ENCODE peak calls at places on chromosomes 1 and 21, in eight cellular contexts. One of them, this sample, is unnamed. For H3K27me3, the result is how much of the 10 kb centered on the place peaks cover.

GRCh38 chr1:201021333-201022177 is 2.0 kb downstream of the KIF21B start:
- DNase-seq in H7: peak
- DNase-seq in fibroblast of lung: no peak
- DNase-seq in neuronal stem cell: no peak
- DNase-seq in dorsolateral prefrontal cortex: no peak
- DNase-seq in GM23248: no peak
- DNase-seq in psoas muscle: no peak
- DNase-seq in upper lobe of right lung: no peak
- DNase-seq in this sample: no peak

GRCh38 chr21:15722591-15723324 is 7.0 kb upstream of the USP25 start:
- DNase-seq in H7: peak
- DNase-seq in fibroblast of lung: no peak
- DNase-seq in neuronal stem cell: no peak
- DNase-seq in dorsolateral prefrontal cortex: no peak
- DNase-seq in GM23248: no peak
- DNase-seq in psoas muscle: no peak
- DNase-seq in upper lobe of right lung: no peak
- DNase-seq in this sample: no peak

GRCh38 chr1:19054216-19054615 is 97.7 kb upstream of the IFFO2 start:
- DNase-seq in H7: peak
- DNase-seq in fibroblast of lung: no peak
- DNase-seq in neuronal stem cell: no peak
- DNase-seq in dorsolateral prefrontal cortex: no peak
- DNase-seq in GM23248: no peak
- DNase-seq in psoas muscle: no peak
- DNase-seq in upper lobe of right lung: no peak
- DNase-seq in this sample: no peak

GRCh38 chr21:45931397-45931969 is 50.1 kb upstream of the COL6A1 start:
- DNase-seq in H7: no peak
- DNase-seq in fibroblast of lung: no peak
- DNase-seq in neuronal stem cell: no peak
- DNase-seq in dorsolateral prefrontal cortex: no peak
- DNase-seq in GM23248: no peak
- DNase-seq in psoas muscle: peak
- DNase-seq in upper lobe of right lung: no peak
- DNase-seq in this sample: no peak

GRCh38 chr1:208189716-208190115 is 54.5 kb downstream of the PLXNA2 start:
- DNase-seq in H7: no peak
- DNase-seq in fibroblast of lung: peak
- DNase-seq in neuronal stem cell: no peak
- DNase-seq in dorsolateral prefrontal cortex: no peak
- DNase-seq in GM23248: peak
- DNase-seq in psoas muscle: no peak
- DNase-seq in upper lobe of right lung: no peak
- DNase-seq in this sample: no peak

GRCh38 chr1:228445867-228446584 is 29.4 kb upstream of the TRIM17 start:
- DNase-seq in H7: peak
- DNase-seq in fibroblast of lung: peak
- DNase-seq in neuronal stem cell: peak
- DNase-seq in dorsolateral prefrontal cortex: peak
- DNase-seq in GM23248: peak
- DNase-seq in psoas muscle: no peak
- DNase-seq in upper lobe of right lung: no peak
- DNase-seq in this sample: no peak

GRCh38 chr1:200247513-200247912 is 162.3 kb downstream of the ZNF281 start:
- DNase-seq in H7: no peak
- DNase-seq in fibroblast of lung: no peak
- DNase-seq in neuronal stem cell: no peak
- DNase-seq in dorsolateral prefrontal cortex: no peak
- DNase-seq in GM23248: no peak
- DNase-seq in psoas muscle: no peak
- DNase-seq in upper lobe of right lung: no peak
- DNase-seq in this sample: no peak

GRCh38 chr1:206001476-206001888 is 1.7 kb downstream of the RAB7B start:
- DNase-seq in H7: no peak
- DNase-seq in fibroblast of lung: peak
- DNase-seq in neuronal stem cell: no peak
- DNase-seq in dorsolateral prefrontal cortex: no peak
- DNase-seq in GM23248: peak
- DNase-seq in psoas muscle: no peak
- DNase-seq in upper lobe of right lung: peak
- DNase-seq in this sample: peak

GRCh38 chr1:206141996-206142395 is 24.8 kb upstream of the AVPR1B start:
- DNase-seq in H7: no peak
- DNase-seq in fibroblast of lung: no peak
- DNase-seq in neuronal stem cell: no peak
- DNase-seq in dorsolateral prefrontal cortex: no peak
- DNase-seq in GM23248: no peak
- DNase-seq in psoas muscle: no peak
- DNase-seq in upper lobe of right lung: no peak
- DNase-seq in this sample: no peak

GRCh38 chr1:243343970-243344749 is 88.3 kb downstream of the SDCCAG8 start:
- DNase-seq in H7: peak
- DNase-seq in fibroblast of lung: peak
- DNase-seq in neuronal stem cell: peak
- DNase-seq in dorsolateral prefrontal cortex: no peak
- DNase-seq in GM23248: peak
- DNase-seq in psoas muscle: no peak
- DNase-seq in upper lobe of right lung: no peak
- DNase-seq in this sample: no peak

GRCh38 chr1:7975212-7975865 is 13.8 kb downstream of the PARK7 start:
- DNase-seq in H7: peak
- DNase-seq in fibroblast of lung: peak
- DNase-seq in neuronal stem cell: peak
- DNase-seq in dorsolateral prefrontal cortex: peak
- DNase-seq in GM23248: peak
- DNase-seq in psoas muscle: peak
- DNase-seq in upper lobe of right lung: peak
- DNase-seq in this sample: peak

GRCh38 chr1:43011020-43011419 is 52.4 kb upstream of the SLC2A1 start:
- DNase-seq in H7: no peak
- DNase-seq in fibroblast of lung: no peak
- DNase-seq in neuronal stem cell: no peak
- DNase-seq in dorsolateral prefrontal cortex: no peak
- DNase-seq in GM23248: no peak
- DNase-seq in psoas muscle: no peak
- DNase-seq in upper lobe of right lung: no peak
- DNase-seq in this sample: no peak

GRCh38 chr1:46539968-46540367 is 11.5 kb downstream of the KNCN start:
- DNase-seq in H7: no peak
- DNase-seq in fibroblast of lung: peak
- DNase-seq in neuronal stem cell: no peak
- DNase-seq in dorsolateral prefrontal cortex: peak
- DNase-seq in GM23248: peak
- DNase-seq in psoas muscle: no peak
- DNase-seq in upper lobe of right lung: no peak
- DNase-seq in this sample: peak

GRCh38 chr1:173503391-173503790 is 26.3 kb downstream of the PRDX6 start:
- DNase-seq in H7: no peak
- DNase-seq in fibroblast of lung: no peak
- DNase-seq in neuronal stem cell: no peak
- DNase-seq in dorsolateral prefrontal cortex: no peak
- DNase-seq in GM23248: peak
- DNase-seq in psoas muscle: no peak
- DNase-seq in upper lobe of right lung: no peak
- DNase-seq in this sample: no peak

GRCh38 chr1:9825101-9826074 is 1.6 kb upstream of the CLSTN1 start:
- DNase-seq in H7: peak
- DNase-seq in fibroblast of lung: peak
- DNase-seq in neuronal stem cell: no peak
- DNase-seq in dorsolateral prefrontal cortex: peak
- DNase-seq in GM23248: peak
- DNase-seq in psoas muscle: peak
- DNase-seq in upper lobe of right lung: peak
- DNase-seq in this sample: peak

GRCh38 chr1:164673584-164674214 is 114.7 kb downstream of the PBX1 start:
- DNase-seq in H7: peak
- DNase-seq in fibroblast of lung: no peak
- DNase-seq in neuronal stem cell: no peak
- DNase-seq in dorsolateral prefrontal cortex: no peak
- DNase-seq in GM23248: peak
- DNase-seq in psoas muscle: peak
- DNase-seq in upper lobe of right lung: no peak
- DNase-seq in this sample: no peak

GRCh38 chr1:37755290-37755689 is 9.6 kb downstream of the EPHA10 start:
- DNase-seq in H7: no peak
- DNase-seq in fibroblast of lung: no peak
- DNase-seq in neuronal stem cell: no peak
- DNase-seq in dorsolateral prefrontal cortex: no peak
- DNase-seq in GM23248: no peak
- DNase-seq in psoas muscle: no peak
- DNase-seq in upper lobe of right lung: no peak
- DNase-seq in this sample: no peak

DNA sequence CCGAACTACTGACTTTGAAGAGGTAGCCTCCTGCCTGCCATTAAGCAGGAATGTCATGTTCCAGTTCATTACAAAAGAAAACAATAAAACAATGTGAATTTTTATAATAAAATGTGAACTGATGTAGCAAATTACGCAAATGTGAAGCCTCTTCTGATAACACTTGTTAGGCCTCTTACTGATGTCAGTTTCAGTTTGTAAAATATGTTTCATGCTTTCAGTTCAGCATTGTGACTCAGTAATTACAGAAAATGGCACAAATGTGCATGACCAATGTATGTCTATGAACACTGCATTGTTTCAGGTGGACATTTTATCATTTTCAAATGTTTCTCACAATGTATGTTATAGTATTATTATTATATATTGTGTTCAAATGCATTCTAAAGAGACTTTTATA is 159.8 kb upstream of the SGIP1 start:
- DNase-seq in H7: no peak
- DNase-seq in fibroblast of lung: no peak
- DNase-seq in neuronal stem cell: no peak
- DNase-seq in dorsolateral prefrontal cortex: no peak
- DNase-seq in GM23248: no peak
- DNase-seq in psoas muscle: no peak
- DNase-seq in upper lobe of right lung: no peak
- DNase-seq in this sample: no peak
- H3K4me3 ChIP-seq in H7: no peak
- H3K4me3 ChIP-seq in fibroblast of lung: no peak
- H3K4me3 ChIP-seq in neuronal stem cell: no peak
- H3K4me3 ChIP-seq in dorsolateral prefrontal cortex: no peak
- H3K4me3 ChIP-seq in GM23248: peak
- H3K4me3 ChIP-seq in psoas muscle: no peak
- H3K4me3 ChIP-seq in upper lobe of right lung: no peak
- H3K4me3 ChIP-seq in this sample: no peak

GRCh38 chr1:225668222-225668621 is 15.3 kb upstream of the ENAH start:
- DNase-seq in H7: no peak
- DNase-seq in fibroblast of lung: no peak
- DNase-seq in neuronal stem cell: no peak
- DNase-seq in dorsolateral prefrontal cortex: no peak
- DNase-seq in GM23248: no peak
- DNase-seq in psoas muscle: no peak
- DNase-seq in upper lobe of right lung: no peak
- DNase-seq in this sample: no peak

GRCh38 chr1:225670356-225670755 is 17.4 kb upstream of the ENAH start:
- DNase-seq in H7: no peak
- DNase-seq in fibroblast of lung: peak
- DNase-seq in neuronal stem cell: no peak
- DNase-seq in dorsolateral prefrontal cortex: no peak
- DNase-seq in GM23248: no peak
- DNase-seq in psoas muscle: no peak
- DNase-seq in upper lobe of right lung: no peak
- DNase-seq in this sample: no peak

GRCh38 chr1:225670806-225671733 is 18.1 kb upstream of the ENAH start:
- DNase-seq in H7: no peak
- DNase-seq in fibroblast of lung: peak
- DNase-seq in neuronal stem cell: no peak
- DNase-seq in dorsolateral prefrontal cortex: no peak
- DNase-seq in GM23248: no peak
- DNase-seq in psoas muscle: no peak
- DNase-seq in upper lobe of right lung: no peak
- DNase-seq in this sample: no peak
- H3K27me3 ChIP-seq in H7: under half
- H3K27me3 ChIP-seq in fibroblast of lung: under half
- H3K27me3 ChIP-seq in neuronal stem cell: under half
- H3K27me3 ChIP-seq in dorsolateral prefrontal cortex: under half
- H3K27me3 ChIP-seq in GM23248: under half
- H3K27me3 ChIP-seq in psoas muscle: under half
- H3K27me3 ChIP-seq in upper lobe of right lung: under half
- H3K27me3 ChIP-seq in this sample: under half

DNA sequence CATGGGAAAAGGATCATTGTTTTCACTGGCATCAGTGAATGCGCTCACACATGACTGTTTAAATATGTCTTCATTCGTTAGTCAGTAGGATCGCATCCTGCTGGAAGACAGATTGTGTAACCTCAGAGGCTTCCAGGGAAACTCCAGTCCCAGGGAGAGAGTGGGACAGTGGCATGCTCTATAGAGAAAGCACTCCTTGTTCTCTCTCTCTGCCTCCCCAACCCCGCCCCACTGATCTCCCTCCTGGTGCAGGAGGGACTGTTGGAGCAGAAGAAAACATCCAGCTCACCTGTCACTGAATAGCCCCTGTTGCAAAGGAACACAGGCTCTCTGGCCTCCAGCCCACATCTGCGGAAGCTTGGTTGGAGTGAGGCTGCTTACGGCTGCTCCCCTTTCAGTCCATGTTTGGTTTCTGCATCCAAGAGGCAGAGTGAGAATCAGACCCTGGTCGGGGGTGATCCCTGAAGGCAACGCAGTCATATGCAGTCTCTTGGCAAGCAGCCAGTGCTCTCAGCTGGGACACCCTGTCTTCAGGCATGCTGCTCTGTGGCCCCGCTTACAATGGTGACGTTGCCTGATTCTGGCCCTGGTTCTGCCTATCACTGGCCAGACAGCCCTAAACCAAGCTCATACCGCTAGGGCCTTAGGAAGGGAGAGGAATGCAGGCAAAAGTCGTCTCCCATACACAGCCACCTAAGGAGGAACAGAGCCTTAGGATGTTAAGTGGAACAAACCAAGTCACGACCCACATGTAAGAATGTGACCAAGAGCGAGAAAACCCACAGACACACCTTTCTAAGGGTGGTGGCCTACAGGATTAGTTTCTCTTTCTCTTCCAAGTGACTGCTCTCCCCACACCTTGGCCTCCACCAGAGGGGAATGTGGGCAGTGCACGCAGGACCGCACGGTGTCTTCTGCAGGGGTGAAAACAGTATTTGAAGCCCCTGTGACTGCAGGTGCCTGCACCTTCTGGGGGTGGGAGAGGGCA is 39.7 kb downstream of the BACE2 start:
- DNase-seq in H7: no peak
- DNase-seq in fibroblast of lung: peak
- DNase-seq in neuronal stem cell: no peak
- DNase-seq in dorsolateral prefrontal cortex: no peak
- DNase-seq in GM23248: peak
- DNase-seq in psoas muscle: peak
- DNase-seq in upper lobe of right lung: no peak
- DNase-seq in this sample: no peak
- H3K4me3 ChIP-seq in H7: no peak
- H3K4me3 ChIP-seq in fibroblast of lung: no peak
- H3K4me3 ChIP-seq in neuronal stem cell: no peak
- H3K4me3 ChIP-seq in dorsolateral prefrontal cortex: peak
- H3K4me3 ChIP-seq in GM23248: no peak
- H3K4me3 ChIP-seq in psoas muscle: no peak
- H3K4me3 ChIP-seq in upper lobe of right lung: no peak
- H3K4me3 ChIP-seq in this sample: no peak

DNA sequence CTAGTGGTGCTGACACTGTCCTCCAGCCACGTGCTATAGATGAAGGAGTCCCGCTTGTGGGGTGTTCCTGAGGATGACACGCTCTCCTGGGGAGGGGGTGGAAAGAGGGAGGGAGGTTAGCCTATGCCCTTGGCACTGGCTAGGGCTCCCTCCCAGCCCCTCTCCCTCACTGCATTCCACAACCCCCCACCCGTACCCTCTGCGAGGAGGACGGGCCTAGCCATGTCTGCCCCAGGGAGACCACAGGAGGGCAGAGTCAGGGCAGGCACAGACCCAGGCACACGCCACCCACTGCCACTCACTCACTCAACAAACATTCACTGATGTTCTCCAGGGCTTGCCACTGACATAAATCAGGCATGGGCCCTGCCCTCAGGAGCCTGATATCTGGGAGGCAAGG is 70.7 kb downstream of the RAP1GAP start:
- DNase-seq in H7: no peak
- DNase-seq in fibroblast of lung: no peak
- DNase-seq in neuronal stem cell: no peak
- DNase-seq in dorsolateral prefrontal cortex: no peak
- DNase-seq in GM23248: no peak
- DNase-seq in psoas muscle: no peak
- DNase-seq in upper lobe of right lung: no peak
- DNase-seq in this sample: no peak
- H3K27me3 ChIP-seq in H7: under half
- H3K27me3 ChIP-seq in fibroblast of lung: under half
- H3K27me3 ChIP-seq in neuronal stem cell: under half
- H3K27me3 ChIP-seq in dorsolateral prefrontal cortex: under half
- H3K27me3 ChIP-seq in GM23248: under half
- H3K27me3 ChIP-seq in psoas muscle: under half
- H3K27me3 ChIP-seq in upper lobe of right lung: under half
- H3K27me3 ChIP-seq in this sample: half or more

This sample was measured in left lung.